ENCODE peak calls at places on chromosome 16, in four cellular contexts. Q is osteocyte, D is suprapubic skin, T is A549. W is an unnamed sample.

GRCh38 chr16:21950782-21951521 is 2.2 kb upstream of the UQCRC2 start:
- DNase-seq in Q (no peak), D (no peak), T (peak), W (no peak)

GRCh38 chr16:81473561-81473960 is 29.0 kb downstream of the CMIP start:
- DNase-seq in T (no peak), D (no peak), Q (no peak), W (no peak)

GRCh38 chr16:28261916-28262315 is 30.4 kb upstream of the SBK1 start:
- DNase-seq in Q (no peak), D (no peak), T (no peak), W (no peak)

GRCh38 chr16:12078405-12079245 is 102.1 kb downstream of the SNX29 start:
- DNase-seq in T (no peak), D (peak), Q (no peak), W (no peak)

GRCh38 chr16:84810518-84811273 is 9.1 kb upstream of the CRISPLD2 start:
- DNase-seq in Q (no peak), D (no peak), T (no peak), W (no peak)

GRCh38 chr16:69166221-69166833 is 20.6 kb upstream of the SNTB2 start:
- DNase-seq in T (no peak), D (no peak), Q (no peak), W (no peak)

GRCh38 chr16:57642368-57643135 is 14.1 kb downstream of the ADGRG1 start:
- DNase-seq in T (no peak), Q (no peak), D (no peak), W (no peak)

GRCh38 chr16:14502932-14503741 is 126.9 kb downstream of the PARN start:
- DNase-seq in Q (peak), D (no peak), T (no peak), W (no peak)

GRCh38 chr16:51164167-51164566 is 13.1 kb upstream of the SALL1 start:
- DNase-seq in T (no peak), D (no peak), Q (no peak), W (no peak)

GRCh38 chr16:795580-796229 is 4.8 kb downstream of the GNG13 start:
- DNase-seq in Q (no peak), T (peak), D (no peak), W (no peak)

GRCh38 chr16:67481561-67482259 is 753 bp upstream of the ATP6V0D1 start:
- DNase-seq in Q (no peak), T (no peak), D (peak), W (no peak)

DNA sequence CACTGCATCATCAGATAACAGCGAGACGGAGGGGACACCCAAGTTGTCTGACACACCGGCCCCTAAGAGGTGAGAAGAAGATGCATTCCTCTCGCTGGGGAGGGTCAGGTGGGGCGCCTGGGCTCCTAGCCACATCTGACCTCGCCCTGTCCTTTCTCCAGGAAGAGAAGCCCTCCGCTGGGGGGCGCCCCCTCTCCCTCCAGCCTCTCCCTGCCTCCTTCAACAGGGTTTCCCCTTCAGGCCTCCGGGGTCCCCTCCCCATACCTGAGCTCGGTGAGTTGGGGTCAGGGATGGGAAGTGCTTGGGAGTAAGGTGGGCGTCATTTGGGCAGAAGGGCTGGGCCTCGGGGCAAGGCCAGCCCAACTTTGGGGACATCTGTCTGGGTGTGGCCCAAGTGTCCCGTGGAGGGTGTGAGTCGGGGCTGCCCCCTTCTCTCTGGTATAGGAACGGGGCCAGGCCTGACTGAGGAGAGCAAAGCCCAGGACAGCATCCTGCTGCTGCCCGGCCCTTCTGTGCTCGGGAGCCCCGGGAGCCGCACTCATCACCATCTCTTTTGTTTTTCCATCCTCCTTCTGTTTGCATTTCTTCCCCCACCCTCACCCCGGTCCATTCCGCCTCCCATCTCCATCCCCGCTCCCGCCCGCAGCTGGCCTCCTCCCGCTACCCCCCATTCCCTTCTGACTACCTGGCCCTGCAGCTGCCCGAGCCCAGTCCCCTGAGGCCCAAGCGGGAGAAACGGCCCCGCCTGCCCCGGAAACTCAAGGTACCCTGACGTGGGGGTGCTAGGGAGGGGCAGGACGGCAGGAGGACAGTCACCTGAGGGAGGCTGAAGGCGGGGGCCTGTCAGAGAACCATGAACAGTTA is 5.0 kb downstream of the INO80E start:
- DNase-seq in D (no peak), Q (no peak), T (no peak), W (no peak)
- TF ChIP-seq CTCF in D (no peak), Q (no peak), T (no peak), W (no peak)

GRCh38 chr16:31298958-31299357 is 39.2 kb downstream of the ITGAM start:
- DNase-seq in D (no peak), T (no peak), Q (no peak), W (no peak)
- TF ChIP-seq CTCF in D (no peak), T (peak), Q (no peak), W (no peak)

GRCh38 chr16:9948933-9949332 is 233.3 kb downstream of the GRIN2A start:
- DNase-seq in T (no peak), D (no peak), Q (no peak), W (no peak)

GRCh38 chr16:9943121-9943520 is 239.1 kb downstream of the GRIN2A start:
- DNase-seq in D (no peak), Q (no peak), T (no peak), W (no peak)

GRCh38 chr16:9949396-9949795 is 232.8 kb downstream of the GRIN2A start:
- DNase-seq in Q (no peak), D (no peak), T (no peak), W (no peak)

GRCh38 chr16:9941245-9941644 is 241.0 kb downstream of the GRIN2A start:
- DNase-seq in T (no peak), Q (no peak), D (no peak), W (no peak)

DNA sequence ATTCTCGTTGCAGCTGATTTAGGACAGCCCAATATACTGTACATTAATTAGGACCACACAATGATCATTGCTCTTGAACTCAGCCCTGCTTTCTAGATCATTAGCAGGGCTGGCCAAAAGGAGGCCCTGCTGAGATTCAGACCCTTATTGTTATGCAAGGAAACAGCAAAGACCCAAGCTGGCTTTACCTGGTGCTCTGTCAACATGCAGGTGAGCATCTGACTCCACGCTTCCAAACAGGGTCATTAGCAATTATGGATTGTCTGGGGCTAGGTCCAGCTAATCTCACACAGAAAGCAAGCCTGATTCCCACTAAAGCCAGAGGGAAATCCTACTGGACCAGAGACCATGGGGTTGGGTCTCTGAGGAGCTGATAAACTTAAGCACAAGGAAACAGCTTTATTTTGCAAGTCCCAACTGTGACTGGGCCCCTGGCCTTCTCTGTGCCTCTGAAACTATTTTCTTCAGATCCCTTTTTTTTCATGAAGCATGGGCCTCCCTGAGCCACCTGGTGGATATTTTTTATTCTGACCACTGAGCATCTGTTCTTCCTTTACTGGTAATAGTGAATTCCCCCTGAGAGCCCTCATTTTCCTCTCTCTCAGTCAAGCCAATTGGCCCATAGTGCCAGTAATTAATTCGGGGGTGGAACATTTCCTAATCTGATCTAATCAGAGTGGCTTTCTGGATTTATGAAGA is 236.1 kb downstream of the GRIN2A start:
- DNase-seq in T (no peak), Q (no peak), D (no peak), W (no peak)
- TF ChIP-seq CTCF in T (no peak), Q (no peak), D (no peak), W (no peak)

GRCh38 chr16:10751291-10751697 is 7.7 kb downstream of the NUBP1 start:
- DNase-seq in Q (no peak), D (no peak), T (no peak), W (no peak)
- TF ChIP-seq CTCF in Q (no peak), D (no peak), T (no peak), W (no peak)

GRCh38 chr16:24829153-24829552 is 16.6 kb upstream of the SLC5A11 start:
- DNase-seq in Q (no peak), D (no peak), T (no peak), W (no peak)
- TF ChIP-seq CTCF in Q (no peak), D (no peak), T (no peak), W (no peak)

DNA sequence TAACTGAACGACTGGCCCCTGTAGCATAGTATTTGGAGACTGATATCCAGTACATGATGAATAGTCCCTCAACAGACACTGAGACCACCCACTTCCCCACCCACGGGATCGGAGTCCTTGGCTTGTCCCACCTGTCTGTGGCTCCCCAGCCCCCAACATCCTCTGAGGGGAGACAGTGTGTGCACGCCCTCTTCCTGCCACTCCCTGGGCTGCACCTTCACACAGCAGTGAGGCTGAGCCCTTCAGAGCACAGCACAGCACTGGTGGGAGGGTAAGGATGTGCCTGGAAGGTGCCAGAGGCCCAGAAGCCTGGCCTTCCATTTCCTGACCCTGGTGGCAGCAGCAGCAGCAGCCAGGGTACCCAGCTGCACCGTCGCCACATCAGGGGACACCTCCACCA is 11.0 kb downstream of the DNASE1 start:
- DNase-seq in T (no peak), Q (no peak), D (no peak), W (no peak)
- TF ChIP-seq CTCF in T (no peak), Q (no peak), D (no peak), W (no peak)

GRCh38 chr16:73064996-73065349 is 17.0 kb upstream of the ZFHX3 start:
- DNase-seq in Q (no peak), D (no peak), T (no peak), W (no peak)
- TF ChIP-seq CTCF in Q (no peak), D (no peak), T (no peak), W (no peak)